ENCODE peak calls at places on chromosomes 2 and 18, in seven cellular contexts. I is AG04449; V is naive thymus-derived CD4-positive, alpha-beta T cell; W is pulmonary artery endothelial cell; L is stimulated activated CD8-positive, alpha-beta memory T cell treated with anti-CD3 and anti-CD28 coated beads, Interleukin-7, amount 100 ng/mL, for 24 hours; N is NCI-H2171; T is activated naive CD4-positive, alpha-beta T cell. P is an unnamed sample.
A peak's percentile ranks its signal among the peaks of the same experiment; 100 is the strongest.

GRCh38 chr2:101197215-101197745 is 46.1 kb upstream of the TBC1D8 start:
- DNase-seq in N (no peak), L (no peak), T (no peak), W (no peak), I (no peak), V (peak; percentile 9), P (no peak)

GRCh38 chr2:239223330-239224248 is 177.2 kb downstream of the HDAC4 start:
- DNase-seq in N (no peak), I (peak; percentile 44), L (no peak), W (no peak), V (no peak), T (no peak), P (peak; percentile 91)

GRCh38 chr18:25862881-25863600 is 227.4 kb downstream of the SS18 start:
- DNase-seq in W (no peak), V (no peak), N (no peak), T (no peak), L (no peak), I (no peak), P (no peak)

GRCh38 chr18:49628993-49629795 is 67.3 kb downstream of the LIPG start:
- DNase-seq in V (no peak), T (no peak), W (no peak), L (no peak), I (no peak), N (no peak), P (peak; percentile 50)

GRCh38 chr2:120403676-120404075 is 57.7 kb downstream of the INHBB start:
- DNase-seq in N (no peak), L (no peak), I (no peak), V (no peak), W (no peak), T (no peak), P (peak; percentile 6)

GRCh38 chr2:237927986-237928385 is 38.8 kb upstream of the UBE2F start:
- DNase-seq in L (no peak), V (no peak), I (no peak), T (no peak), W (no peak), N (no peak), P (no peak)

GRCh38 chr2:30354150-30354549 is 92.9 kb upstream of the LCLAT1 start:
- DNase-seq in T (no peak), I (no peak), W (no peak), L (no peak), V (no peak), N (no peak), P (no peak)

GRCh38 chr18:13916559-13916958 is 1.2 kb upstream of the MC2R start:
- DNase-seq in I (no peak), V (no peak), W (no peak), N (no peak), L (no peak), T (no peak), P (no peak)

GRCh38 chr2:62175728-62176127 is 20.2 kb upstream of the B3GNT2 start:
- DNase-seq in V (no peak), I (no peak), W (no peak), N (no peak), T (no peak), L (no peak), P (no peak)

GRCh38 chr2:62464608-62465007 is 41.4 kb downstream of the TMEM17 start:
- DNase-seq in N (no peak), V (no peak), I (no peak), L (no peak), T (no peak), W (no peak), P (no peak)

GRCh38 chr18:44826418-44827259 is 146.0 kb downstream of the SETBP1 start:
- DNase-seq in I (peak; percentile 84), T (no peak), W (peak; percentile 83), N (peak; percentile 55), V (no peak), L (no peak), P (peak; percentile 93)

GRCh38 chr18:74497308-74497640 is 1.1 kb downstream of the CNDP2 start:
- DNase-seq in V (no peak), W (no peak), I (no peak), L (no peak), T (no peak), N (no peak), P (no peak)

GRCh38 chr2:144441711-144442141 is 78.2 kb downstream of the ZEB2 start:
- DNase-seq in N (no peak), T (no peak), V (no peak), W (no peak), L (no peak), I (no peak), P (no peak)

GRCh38 chr2:55894720-55895119 is 28.9 kb downstream of the EFEMP1 start:
- DNase-seq in N (no peak), W (no peak), L (no peak), V (no peak), T (no peak), I (no peak), P (no peak)

GRCh38 chr2:231287696-231288095 is 89.3 kb downstream of the ARMC9 start:
- DNase-seq in W (no peak), V (no peak), I (no peak), N (no peak), L (no peak), T (no peak), P (no peak)

GRCh38 chr2:173831312-173832229 is 133.6 kb downstream of the SP3 start:
- DNase-seq in V (no peak), T (no peak), N (no peak), L (no peak), I (peak; percentile 7), W (no peak), P (peak; percentile 76)

GRCh38 chr18:78138993-78139496 is 840.6 kb upstream of the SALL3 start:
- DNase-seq in W (no peak), L (no peak), N (no peak), I (no peak), T (no peak), V (no peak), P (no peak)

GRCh38 chr2:122390406-122390805 is 635.0 kb downstream of the TSN start:
- DNase-seq in T (no peak), V (no peak), W (no peak), N (no peak), L (no peak), I (no peak), P (no peak)

GRCh38 chr18:32378705-32379104 is 92.0 kb downstream of the GAREM1 start:
- DNase-seq in W (no peak), V (no peak), L (no peak), I (no peak), T (no peak), N (peak; percentile 65), P (no peak)

GRCh38 chr2:881204-881918 is 69.3 kb upstream of the SNTG2 start:
- DNase-seq in L (no peak), W (no peak), I (no peak), N (no peak), V (no peak), T (no peak), P (no peak)

GRCh38 chr2:45009928-45010705 is 865 bp upstream of the SIX2 start:
- DNase-seq in W (no peak), N (peak; percentile 20), T (no peak), L (no peak), I (no peak), V (no peak), P (no peak)

GRCh38 chr2:221596192-221596591 is 24.1 kb upstream of the EPHA4 start:
- DNase-seq in T (no peak), I (no peak), V (no peak), L (no peak), W (no peak), N (no peak), P (no peak)

GRCh38 chr2:199979398-199979797 is 24.0 kb downstream of the MAIP1 start:
- DNase-seq in L (no peak), N (no peak), W (no peak), V (no peak), I (no peak), T (no peak), P (no peak)